ENCODE peak calls at places on chromosomes 11 and 22, in ten cellular contexts. K is heart right ventricle; B is upper lobe of right lung; F is uterus; P is CD8-positive, alpha-beta T cell; Q is pancreas; U is mammary epithelial cell; R is lower lobe of right lung; D is GM23248; H is ovary. W is an unnamed sample.

GRCh38 chr11:12454782-12455181 is 77.4 kb downstream of the PARVA start:
- DNase-seq in K (no peak), B (no peak), F (no peak), P (no peak), Q (no peak), U (peak; percentile 50), R (no peak), D (peak; percentile 36), H (no peak), W (no peak)

GRCh38 chr11:70934999-70935768 is 317.2 kb downstream of the SHANK2 start:
- DNase-seq in K (no peak), B (no peak), F (no peak), P (no peak), Q (no peak), U (peak; percentile 22), R (no peak), D (peak; percentile 50), H (no peak), W (no peak)

GRCh38 chr11:112478806-112479205 is 218.1 kb upstream of the PLET1 start:
- DNase-seq in K (no peak), B (no peak), F (no peak), P (no peak), Q (no peak), U (no peak), R (no peak), D (no peak), H (no peak), W (no peak)

GRCh38 chr11:114340311-114341131 is 44.3 kb downstream of the NNMT start:
- DNase-seq in K (peak; percentile 31), B (peak; percentile 63), F (peak; percentile 26), P (no peak), Q (no peak), U (peak; percentile 57), R (peak; percentile 56), D (peak; percentile 92), H (peak; percentile 44), W (no peak)

GRCh38 chr22:30453731-30454510 is 17.9 kb downstream of the SEC14L3 start:
- DNase-seq in K (no peak), B (peak; percentile 82), F (no peak), P (no peak), Q (no peak), U (no peak), R (peak; percentile 75), D (peak; percentile 15), H (no peak), W (no peak)

GRCh38 chr22:44409211-44409648 is 88.8 kb downstream of the RTL6 start:
- DNase-seq in K (no peak), B (peak; percentile 60), F (no peak), P (no peak), Q (no peak), U (no peak), R (peak; percentile 28), D (no peak), H (peak; percentile 10), W (no peak)

GRCh38 chr11:124673333-124674167 is at the start of the genes SIAE and SPA17:
- DNase-seq in K (peak; percentile 96), B (peak; percentile 98), F (peak; percentile 93), P (peak; percentile 73), Q (peak; percentile 95), U (peak; percentile 95), R (peak; percentile 95), D (peak; percentile 97), H (peak; percentile 94), W (peak; percentile 90)

GRCh38 chr22:30671071-30671470 is 3.4 kb upstream of the DUSP18 start:
- DNase-seq in K (no peak), B (no peak), F (no peak), P (no peak), Q (no peak), U (no peak), R (no peak), D (no peak), H (no peak), W (no peak)

GRCh38 chr22:47596176-47596690 is 833.8 kb downstream of the TBC1D22A start:
- DNase-seq in K (no peak), B (peak; percentile 33), F (no peak), P (no peak), Q (no peak), U (no peak), R (no peak), D (no peak), H (no peak), W (no peak)

DNA sequence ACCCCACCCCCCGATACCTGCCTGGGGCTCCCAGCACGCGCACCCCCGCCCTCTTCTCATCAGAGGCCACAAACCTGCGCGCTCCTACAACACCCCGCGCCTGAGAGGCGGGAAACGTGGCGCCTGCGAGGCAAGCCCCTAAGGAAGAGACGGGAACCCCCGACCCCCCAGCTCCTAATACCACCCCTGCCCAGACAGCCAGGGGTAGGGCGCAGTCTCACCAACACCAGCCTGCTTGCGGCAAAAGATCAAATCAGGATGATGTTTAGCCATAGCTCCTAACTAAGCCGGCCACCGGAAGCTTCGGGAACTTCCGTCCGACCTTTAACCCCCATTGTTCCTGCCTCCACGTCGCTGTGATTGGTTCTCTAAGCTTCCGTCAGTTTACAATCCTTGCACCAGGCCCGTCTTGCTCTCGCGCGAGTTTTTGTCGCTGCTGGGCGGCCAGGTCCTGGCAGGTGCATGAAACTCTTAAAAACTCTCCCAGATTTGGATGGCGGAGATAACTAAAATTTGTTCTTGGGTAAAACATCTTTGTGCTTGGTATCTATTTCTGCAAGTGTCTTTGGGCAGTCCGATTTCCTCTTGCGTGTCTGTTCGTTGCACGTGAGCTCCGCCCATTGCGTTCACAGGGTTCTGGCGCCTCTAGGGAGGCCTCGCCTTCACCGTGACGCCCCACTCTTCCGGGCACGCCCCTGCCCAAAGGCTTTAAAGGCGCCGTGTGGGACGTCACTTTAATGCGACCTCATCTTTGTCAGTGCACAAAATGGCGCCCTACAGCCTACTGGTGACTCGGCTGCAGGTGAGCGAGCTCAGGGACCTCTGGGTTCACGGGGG is at the start of the genes ACO2 and PHF5A:
- DNase-seq in K (peak; percentile 98), B (peak; percentile 98), F (peak; percentile 98), P (peak; percentile 97), Q (peak; percentile 96), U (peak; percentile 98), R (peak; percentile 98), D (peak; percentile 99), H (peak; percentile 98), W (peak; percentile 96)
- H3K4me1 ChIP-seq in K (peaks cover 57% of the 10 kb centered on the region), B (peaks cover 18% of the 10 kb centered on the region), F (peaks cover 5% of the 10 kb centered on the region), P (peaks cover 23% of the 10 kb centered on the region), Q (peaks cover 11% of the 10 kb centered on the region), U (peaks cover 17% of the 10 kb centered on the region), R (peaks cover 23% of the 10 kb centered on the region), D (peaks cover 8% of the 10 kb centered on the region), H (peaks cover 2% of the 10 kb centered on the region), W (peaks cover 51% of the 10 kb centered on the region)

GRCh38 chr11:44582641-44583352 is 17.3 kb downstream of the CD82 start:
- DNase-seq in K (no peak), B (no peak), F (no peak), P (no peak), Q (no peak), U (no peak), R (no peak), D (no peak), H (no peak), W (no peak)

GRCh38 chr11:44590769-44591168 is 25.3 kb downstream of the CD82 start:
- DNase-seq in K (no peak), B (no peak), F (no peak), P (no peak), Q (no peak), U (no peak), R (no peak), D (no peak), H (no peak), W (no peak)

GRCh38 chr11:44589301-44589700 is 23.8 kb downstream of the CD82 start:
- DNase-seq in K (no peak), B (no peak), F (no peak), P (no peak), Q (no peak), U (no peak), R (no peak), D (peak; percentile 90), H (no peak), W (no peak)

GRCh38 chr11:44583353-44583669 is 17.8 kb downstream of the CD82 start:
- DNase-seq in K (no peak), B (no peak), F (no peak), P (no peak), Q (no peak), U (no peak), R (no peak), D (no peak), H (no peak), W (no peak)

DNA sequence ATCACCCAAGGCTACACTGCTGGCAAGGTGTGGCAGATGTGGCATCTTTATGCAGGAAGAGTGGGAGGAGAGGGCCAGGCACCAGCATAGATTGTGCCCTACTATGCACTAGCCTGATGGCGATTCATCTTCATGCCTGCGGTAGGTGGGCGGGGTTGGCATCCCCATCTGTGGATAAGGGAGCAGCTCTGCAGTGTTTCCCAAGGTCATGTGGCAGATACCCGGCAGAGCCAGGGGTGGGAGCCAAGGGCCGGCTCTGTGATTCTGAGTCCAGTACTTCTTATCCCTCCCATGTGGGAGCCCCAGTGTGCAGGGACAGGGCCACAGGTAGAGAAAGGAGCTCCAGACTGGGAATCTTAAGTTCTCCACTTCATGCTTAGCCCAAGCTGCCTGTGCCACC is 20.0 kb downstream of the CD82 start:
- DNase-seq in K (no peak), B (no peak), F (no peak), P (no peak), Q (no peak), U (no peak), R (no peak), D (no peak), H (no peak), W (no peak)
- H3K36me3 ChIP-seq in K (no peaks in the 10 kb centered on the region), B (peaks cover 18% of the 10 kb centered on the region), F (no peaks in the 10 kb centered on the region), P (no peaks in the 10 kb centered on the region), Q (no peaks in the 10 kb centered on the region), U (peaks cover 7% of the 10 kb centered on the region), R (peaks cover 29% of the 10 kb centered on the region), D (no peaks in the 10 kb centered on the region), H (no peaks in the 10 kb centered on the region), W (no peaks in the 10 kb centered on the region)

GRCh38 chr11:69054397-69055211 is 5.9 kb downstream of the TPCN2 start:
- DNase-seq in K (no peak), B (no peak), F (no peak), P (no peak), Q (peak; percentile 16), U (no peak), R (no peak), D (no peak), H (no peak), W (no peak)
- H3K27ac ChIP-seq in K (no peak overlapping the region), B (no peak overlapping the region), F (no peak overlapping the region), P (no peak overlapping the region), Q (no peak overlapping the region), U (no peak overlapping the region), R (no peak overlapping the region), D (no peak overlapping the region), H (no peak overlapping the region), W (no peak overlapping the region)

DNA sequence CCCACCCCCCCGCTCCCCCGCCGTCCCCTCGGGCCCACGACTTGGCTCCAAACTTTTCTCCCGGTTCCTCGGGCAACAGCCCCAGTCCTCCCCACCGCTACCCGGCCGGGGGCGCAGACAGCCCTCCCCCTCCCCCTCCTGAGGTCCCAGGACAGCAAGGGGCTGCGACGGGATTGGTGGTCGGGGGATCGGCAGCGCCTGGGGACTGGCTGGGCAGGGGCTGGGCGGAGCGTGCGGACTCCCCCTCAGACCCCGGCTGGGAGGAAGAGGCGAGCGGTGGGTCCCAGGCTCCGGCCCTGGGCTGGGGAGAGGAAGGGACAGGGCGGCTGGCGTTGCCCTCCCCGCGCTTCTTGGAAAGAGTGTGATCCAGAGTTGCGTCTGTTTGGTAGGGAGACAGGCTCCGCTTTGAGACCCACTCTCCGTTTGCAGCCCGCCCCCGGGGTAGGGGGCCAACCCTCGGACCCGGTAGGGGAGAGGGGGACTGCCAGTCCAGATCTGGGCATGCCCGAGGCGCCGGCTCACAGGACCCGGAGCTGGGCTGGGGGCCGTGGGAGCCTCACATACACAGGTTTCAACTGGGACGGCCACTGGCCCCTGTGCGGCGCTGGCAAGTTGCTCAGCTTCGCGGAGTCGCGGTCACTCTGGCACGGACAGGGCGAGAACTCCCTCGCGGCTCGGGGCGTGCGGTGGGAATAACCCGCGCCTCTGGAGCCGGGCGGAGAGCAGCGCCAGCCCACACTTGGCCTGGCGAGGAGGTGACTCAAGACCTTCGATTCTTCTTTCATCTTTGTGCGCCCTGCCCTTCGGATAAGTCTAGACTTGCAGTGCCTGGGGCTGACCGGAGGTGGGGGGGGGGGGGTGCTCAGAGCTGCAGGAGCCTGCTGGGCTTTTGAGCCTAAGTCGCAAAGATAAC is 1.0 kb downstream of the TSKU start:
- DNase-seq in K (peak; percentile 46), B (peak; percentile 80), F (peak; percentile 85), P (no peak), Q (peak; percentile 66), U (peak; percentile 88), R (no peak), D (peak; percentile 95), H (peak; percentile 87), W (no peak)
- H3K4me1 ChIP-seq in K (peaks cover 82% of the 10 kb centered on the region), B (peaks cover 35% of the 10 kb centered on the region), F (peaks cover 4% of the 10 kb centered on the region), P (peaks cover 6% of the 10 kb centered on the region), Q (peaks cover 13% of the 10 kb centered on the region), U (peaks cover 57% of the 10 kb centered on the region), R (peaks cover 60% of the 10 kb centered on the region), D (peaks cover 26% of the 10 kb centered on the region), H (peaks cover 27% of the 10 kb centered on the region), W (peaks cover 8% of the 10 kb centered on the region)

W was measured in gastrocnemius medialis.